ENCODE peak calls at places on chromosomes 16 and 17, in nine cellular contexts. P is BE2C; X is activated CD8-positive, alpha-beta T cell treated with anti-CD3 and anti-CD28 coated beads for 36 hours; O is B cell; Q is cardiac fibroblast; R is GM23338; W is ovary; Y is fibroblast of pulmonary artery; K is A549. J is an unnamed sample.

GRCh38 chr17:75271233-75271954 is 363 bp upstream of the MIF4GD start:
- DNase-seq in X (peak), Q (peak), Y (peak), P (peak), K (peak), R (peak), O (peak), W (peak), J (peak)

GRCh38 chr17:9432867-9433495 is 142.6 kb downstream of the STX8 start:
- DNase-seq in W (no peak), Y (no peak), X (peak), O (no peak), P (no peak), Q (peak), K (no peak), R (no peak), J (no peak)

GRCh38 chr17:50677851-50678375 is 29.8 kb downstream of the ANKRD40 start:
- DNase-seq in Y (no peak), X (no peak), O (peak), K (no peak), W (peak), P (peak), Q (no peak), R (no peak), J (no peak)

GRCh38 chr17:69525920-69526841 is 111.7 kb downstream of the MAP2K6 start:
- DNase-seq in X (peak), Q (peak), R (peak), O (peak), P (peak), K (peak), Y (peak), W (no peak), J (no peak)

GRCh38 chr17:78359216-78359935 is 501 bp downstream of the SOCS3 start:
- DNase-seq in X (peak), R (peak), Y (peak), W (no peak), K (peak), Q (peak), P (peak), O (no peak), J (peak)

GRCh38 chr17:74199306-74200092 is 4.0 kb upstream of the RPL38 start:
- DNase-seq in Y (peak), K (peak), W (peak), R (peak), O (peak), X (peak), P (peak), Q (peak), J (peak)

GRCh38 chr16:87844374-87844733 is 25.0 kb downstream of the SLC7A5 start:
- DNase-seq in X (no peak), R (peak), Y (no peak), K (no peak), Q (peak), O (no peak), P (peak), W (peak), J (no peak)

GRCh38 chr17:61490540-61490975 is 38.3 kb downstream of the TBX4 start:
- DNase-seq in K (peak), X (no peak), R (no peak), O (no peak), Q (peak), P (no peak), Y (peak), W (no peak), J (no peak)

GRCh38 chr16:81697321-81697885 is 81.7 kb upstream of the PLCG2 start:
- DNase-seq in O (peak), X (peak), Q (peak), P (peak), R (peak), K (peak), W (no peak), Y (peak), J (no peak)

GRCh38 chr17:47792979-47793378 is 28.6 kb downstream of the OSBPL7 start:
- DNase-seq in K (no peak), W (no peak), Y (no peak), Q (no peak), R (no peak), X (no peak), P (no peak), O (no peak), J (no peak)

GRCh38 chr16:72429566-72430160 is 257.7 kb upstream of the PMFBP1 start:
- DNase-seq in O (no peak), K (no peak), Q (no peak), W (no peak), P (no peak), R (no peak), X (no peak), Y (no peak), J (no peak)

GRCh38 chr16:72427786-72428480 is 256.0 kb upstream of the PMFBP1 start:
- DNase-seq in Y (no peak), P (no peak), Q (no peak), K (no peak), R (no peak), X (no peak), W (no peak), O (no peak), J (no peak)

GRCh38 chr16:72427001-72427785 is 255.2 kb upstream of the PMFBP1 start:
- DNase-seq in R (no peak), Q (no peak), K (no peak), Y (no peak), W (no peak), P (no peak), O (no peak), X (no peak), J (no peak)

GRCh38 chr16:72426416-72426815 is 254.5 kb upstream of the PMFBP1 start:
- DNase-seq in Q (no peak), W (no peak), R (no peak), X (no peak), Y (no peak), O (no peak), P (no peak), K (no peak), J (no peak)

DNA sequence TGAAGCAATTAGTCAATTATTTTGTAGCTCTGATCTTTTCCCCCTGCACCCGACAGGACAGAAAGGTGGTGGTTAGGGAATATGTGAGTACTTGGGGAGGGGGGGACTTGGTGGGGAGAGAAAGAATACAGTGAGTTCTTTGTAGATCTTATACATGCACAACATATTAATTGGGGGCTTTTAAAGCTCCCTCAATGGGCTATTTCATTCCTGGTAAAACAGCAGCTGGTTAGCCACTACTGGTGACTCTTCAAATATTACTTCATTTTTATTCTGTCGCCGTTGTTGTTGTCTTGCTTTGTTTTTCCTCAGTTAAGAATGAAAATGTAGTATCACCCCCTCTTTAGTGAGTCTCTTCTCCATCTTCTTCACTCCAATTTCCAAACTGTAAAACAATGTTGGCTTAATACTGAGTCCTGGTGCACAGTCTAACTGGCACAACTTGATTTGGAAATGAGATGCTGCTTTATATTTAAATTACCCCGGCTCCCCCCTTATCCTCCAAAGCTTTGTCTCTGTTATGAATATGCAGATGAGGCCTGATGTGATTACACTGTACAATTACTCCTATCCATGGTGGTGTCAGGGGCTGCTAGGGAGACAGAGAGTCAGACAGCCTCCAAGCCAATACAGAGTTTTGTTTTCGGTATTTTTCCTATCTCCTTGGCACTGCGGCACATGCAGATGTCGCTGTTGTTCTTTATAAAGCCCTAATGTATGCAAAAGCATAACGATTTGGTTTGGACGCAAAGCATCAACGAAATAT is 256.8 kb upstream of the PMFBP1 start:
- DNase-seq in P (no peak), Q (no peak), W (no peak), O (no peak), Y (no peak), K (no peak), R (no peak), X (no peak), J (no peak)
- TF ChIP-seq CTCF in P (no peak), Q (no peak), W (no peak), O (no peak), Y (no peak), K (no peak), R (no peak), X (no peak), J (peak)

DNA sequence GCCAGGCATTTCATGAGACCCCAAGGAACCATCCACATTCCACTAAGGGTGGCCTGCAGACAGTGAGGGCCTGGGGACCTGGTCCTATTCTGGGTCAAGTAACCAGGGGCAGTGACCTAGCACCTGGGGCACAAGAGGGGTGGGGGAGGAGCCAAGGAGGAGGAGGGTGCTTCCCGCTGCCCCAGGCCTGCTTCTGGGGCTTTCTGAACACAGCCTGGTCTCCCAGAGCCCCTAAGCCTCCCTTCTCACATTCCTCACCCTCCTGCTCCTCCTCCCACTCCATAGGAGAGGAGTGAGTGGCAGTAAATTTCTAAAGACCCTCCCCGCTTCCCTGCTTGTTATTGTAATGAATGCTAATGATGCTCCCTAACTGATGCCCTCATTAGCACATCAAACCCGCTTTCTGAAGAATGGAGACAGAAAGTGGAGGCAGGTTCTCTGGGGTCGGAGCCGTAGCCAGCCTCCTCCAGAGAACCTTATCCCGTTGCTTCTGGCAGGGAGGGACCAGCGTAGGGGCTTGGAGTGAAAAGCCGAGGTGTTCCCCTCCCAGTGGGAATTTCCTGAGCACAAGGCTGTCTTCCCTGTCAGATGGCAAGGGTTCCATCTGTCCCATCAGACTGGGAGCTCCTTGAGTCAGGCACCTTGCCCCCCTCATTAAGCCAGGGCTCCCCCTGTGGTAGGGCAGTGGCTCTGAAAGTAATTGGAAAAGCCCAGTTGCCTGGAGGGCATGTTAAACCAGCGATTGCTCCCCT is 3.7 kb upstream of the SRCIN1 start:
- DNase-seq in Q (no peak), W (no peak), K (no peak), O (peak), Y (no peak), P (no peak), X (no peak), R (peak), J (no peak)
- TF ChIP-seq CTCF in Q (no peak), W (no peak), K (no peak), O (no peak), Y (peak), P (no peak), X (no peak), R (peak), J (no peak)

DNA sequence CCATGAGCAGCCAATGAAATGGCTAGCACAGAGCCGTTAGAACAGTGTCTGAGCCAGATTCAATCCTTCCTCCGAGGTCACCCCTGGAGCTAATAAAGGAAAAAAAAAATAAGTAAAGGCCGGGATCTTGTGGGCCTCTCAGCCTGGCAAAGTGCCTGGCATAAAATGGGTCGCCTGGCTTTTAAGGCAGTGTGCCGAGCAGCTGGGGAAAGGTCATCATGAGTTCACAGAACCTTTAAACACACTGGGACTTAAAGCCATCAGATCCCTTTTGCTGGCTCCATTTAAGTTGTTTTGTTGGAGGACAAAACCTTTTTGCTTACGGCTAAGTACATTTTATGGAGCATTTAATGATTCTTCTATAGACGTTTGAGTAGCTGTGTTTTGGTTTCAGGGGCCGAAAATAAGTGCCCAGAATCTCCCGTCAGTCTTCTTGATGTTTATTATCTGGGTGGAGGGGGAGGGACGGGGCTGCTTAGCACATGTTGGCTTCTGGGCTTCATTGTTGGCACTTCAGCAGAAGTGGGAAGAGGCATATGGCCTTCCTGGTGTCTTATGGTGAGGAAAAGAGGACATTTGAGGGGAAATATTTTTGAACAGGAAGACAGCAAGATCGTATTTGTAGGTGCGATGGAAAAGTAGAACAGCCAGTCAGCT is 30.9 kb downstream of the RBFOX1 start:
- DNase-seq in O (no peak), P (no peak), Y (no peak), R (no peak), Q (no peak), W (peak), K (no peak), X (no peak), J (no peak)
- TF ChIP-seq CTCF in O (no peak), P (no peak), Y (no peak), R (no peak), Q (no peak), W (no peak), K (no peak), X (no peak), J (no peak)

GRCh38 chr16:79769320-79770243 is 169.0 kb upstream of the MAF start:
- DNase-seq in K (no peak), Y (no peak), X (no peak), O (no peak), Q (no peak), P (no peak), R (no peak), W (no peak), J (no peak)

GRCh38 chr16:79770244-79771064 is 169.9 kb upstream of the MAF start:
- DNase-seq in R (peak), X (peak), K (peak), Y (peak), W (peak), O (peak), P (peak), Q (peak), J (no peak)

GRCh38 chr16:79764415-79765149 is 164.0 kb upstream of the MAF start:
- DNase-seq in X (no peak), W (no peak), R (no peak), P (no peak), Q (no peak), K (no peak), Y (no peak), O (no peak), J (no peak)

GRCh38 chr16:79768594-79768993 is 168.1 kb upstream of the MAF start:
- DNase-seq in X (no peak), P (no peak), R (no peak), O (no peak), W (no peak), Y (no peak), Q (no peak), K (no peak), J (no peak)

GRCh38 chr16:79767597-79768280 is 167.2 kb upstream of the MAF start:
- DNase-seq in K (peak), Y (peak), R (peak), O (no peak), X (no peak), P (no peak), W (no peak), Q (peak), J (no peak)
- TF ChIP-seq CTCF in K (peak), Y (peak), R (peak), O (no peak), X (no peak), P (no peak), W (no peak), Q (peak), J (peak)

GRCh38 chr17:35748323-35748960 is 4.6 kb downstream of the GAS2L2 start:
- DNase-seq in X (peak), O (no peak), P (peak), R (no peak), Y (no peak), W (no peak), Q (no peak), K (no peak), J (no peak)
- TF ChIP-seq CTCF in X (no peak), O (no peak), P (no peak), R (no peak), Y (no peak), W (no peak), Q (no peak), K (no peak), J (no peak)

J was measured in D721Med.